ENCODE peak calls at places on chromosome 12, in seven cellular contexts. One of them, this sample, is unnamed. For H3K4me1, the result is how much of the 10 kb centered on the place peaks cover.

GRCh38 chr12:4164591-4165558 is 108.7 kb upstream of the CCND2 start:
- DNase-seq in upper lobe of left lung: peak
- DNase-seq in tibial nerve: no peak
- DNase-seq in ovary: no peak
- DNase-seq in HepG2: no peak
- DNase-seq in A549: no peak
- DNase-seq in SK-N-SH: no peak
- DNase-seq in this sample: no peak

GRCh38 chr12:95989504-95990123 is 6.5 kb downstream of the HAL start:
- DNase-seq in upper lobe of left lung: no peak
- DNase-seq in SK-N-SH: peak
- DNase-seq in tibial nerve: no peak
- DNase-seq in HepG2: no peak
- DNase-seq in A549: no peak
- DNase-seq in ovary: no peak
- DNase-seq in this sample: peak

GRCh38 chr12:90987101-90987500 is 17.7 kb downstream of the EPYC start:
- DNase-seq in tibial nerve: no peak
- DNase-seq in SK-N-SH: no peak
- DNase-seq in ovary: no peak
- DNase-seq in HepG2: no peak
- DNase-seq in upper lobe of left lung: no peak
- DNase-seq in A549: no peak
- DNase-seq in this sample: no peak

GRCh38 chr12:75209782-75210138 is at the start of gene KCNC2:
- DNase-seq in A549: no peak
- DNase-seq in HepG2: no peak
- DNase-seq in upper lobe of left lung: no peak
- DNase-seq in ovary: no peak
- DNase-seq in tibial nerve: no peak
- DNase-seq in SK-N-SH: no peak
- DNase-seq in this sample: no peak

GRCh38 chr12:2641209-2641608 is 153.6 kb upstream of the FKBP4 start:
- DNase-seq in A549: peak
- DNase-seq in tibial nerve: no peak
- DNase-seq in ovary: no peak
- DNase-seq in HepG2: no peak
- DNase-seq in SK-N-SH: no peak
- DNase-seq in upper lobe of left lung: no peak
- DNase-seq in this sample: no peak

GRCh38 chr12:52873832-52874572 is 25.2 kb upstream of the KRT78 start:
- DNase-seq in SK-N-SH: peak
- DNase-seq in upper lobe of left lung: peak
- DNase-seq in tibial nerve: peak
- DNase-seq in HepG2: peak
- DNase-seq in A549: peak
- DNase-seq in ovary: peak
- DNase-seq in this sample: peak

GRCh38 chr12:127531561-127531960 is 735.4 kb upstream of the TMEM132C start:
- DNase-seq in HepG2: no peak
- DNase-seq in ovary: no peak
- DNase-seq in upper lobe of left lung: no peak
- DNase-seq in A549: no peak
- DNase-seq in SK-N-SH: no peak
- DNase-seq in tibial nerve: no peak
- DNase-seq in this sample: no peak

GRCh38 chr12:9782547-9783382 is 22.1 kb upstream of the CD69 start:
- DNase-seq in A549: no peak
- DNase-seq in SK-N-SH: no peak
- DNase-seq in HepG2: no peak
- DNase-seq in tibial nerve: no peak
- DNase-seq in ovary: no peak
- DNase-seq in upper lobe of left lung: no peak
- DNase-seq in this sample: no peak

GRCh38 chr12:78700565-78700964 is 164.0 kb upstream of the SYT1 start:
- DNase-seq in tibial nerve: no peak
- DNase-seq in upper lobe of left lung: no peak
- DNase-seq in ovary: no peak
- DNase-seq in A549: no peak
- DNase-seq in HepG2: no peak
- DNase-seq in SK-N-SH: no peak
- DNase-seq in this sample: no peak

GRCh38 chr12:2084553-2085296 is 31.9 kb downstream of the CACNA1C start:
- DNase-seq in SK-N-SH: no peak
- DNase-seq in A549: no peak
- DNase-seq in tibial nerve: no peak
- DNase-seq in upper lobe of left lung: no peak
- DNase-seq in ovary: no peak
- DNase-seq in HepG2: no peak
- DNase-seq in this sample: no peak

GRCh38 chr12:16020034-16020433 is 108.9 kb downstream of the DERA start:
- DNase-seq in upper lobe of left lung: no peak
- DNase-seq in ovary: no peak
- DNase-seq in SK-N-SH: no peak
- DNase-seq in A549: no peak
- DNase-seq in tibial nerve: no peak
- DNase-seq in HepG2: no peak
- DNase-seq in this sample: no peak

DNA sequence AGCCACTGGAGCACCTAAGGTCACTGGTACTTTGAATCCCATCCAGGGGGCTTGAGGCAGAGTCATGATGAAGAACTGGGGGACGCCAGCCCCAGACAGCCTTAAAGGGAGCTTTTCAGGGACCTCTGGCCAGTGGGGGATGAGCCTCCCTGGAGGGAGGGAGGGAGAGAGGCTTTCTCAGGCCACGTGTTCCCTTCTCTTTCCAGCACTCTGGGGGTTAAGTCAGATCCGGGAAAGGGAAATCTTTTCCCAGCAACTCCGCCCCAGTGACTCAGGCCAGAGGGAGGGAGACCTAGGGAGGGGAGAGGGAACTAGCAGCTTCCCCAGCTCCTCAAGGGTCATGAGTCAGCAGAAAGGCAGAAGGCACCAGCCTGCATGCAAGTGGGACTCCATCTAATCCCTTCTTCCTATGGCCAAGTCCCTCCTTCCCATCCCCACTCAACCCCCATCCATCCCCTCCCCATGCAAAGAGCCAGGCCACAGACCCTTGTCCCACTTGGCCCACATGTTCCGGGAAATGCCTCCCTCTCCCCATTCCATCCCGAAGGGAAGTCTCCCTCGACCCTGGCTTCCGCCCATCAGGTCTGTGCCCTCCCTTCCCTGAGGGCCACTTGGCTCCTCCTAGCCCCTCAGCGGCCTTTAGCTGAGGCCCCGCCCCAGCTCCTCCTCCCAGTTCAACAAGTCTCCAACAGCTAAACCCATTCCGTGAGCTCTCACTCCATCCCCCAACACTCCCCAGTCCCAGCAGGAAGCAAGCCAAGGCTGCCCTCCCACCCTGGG is 5.6 kb downstream of the TNFRSF1A start:
- DNase-seq in tibial nerve: peak
- DNase-seq in SK-N-SH: peak
- DNase-seq in upper lobe of left lung: peak
- DNase-seq in ovary: peak
- DNase-seq in HepG2: peak
- DNase-seq in A549: peak
- DNase-seq in this sample: peak
- TF ChIP-seq EP300 in tibial nerve: peak
- TF ChIP-seq EP300 in SK-N-SH: peak
- TF ChIP-seq EP300 in upper lobe of left lung: peak
- TF ChIP-seq EP300 in ovary: peak
- TF ChIP-seq EP300 in HepG2: peak
- TF ChIP-seq EP300 in A549: peak
- TF ChIP-seq EP300 in this sample: peak

DNA sequence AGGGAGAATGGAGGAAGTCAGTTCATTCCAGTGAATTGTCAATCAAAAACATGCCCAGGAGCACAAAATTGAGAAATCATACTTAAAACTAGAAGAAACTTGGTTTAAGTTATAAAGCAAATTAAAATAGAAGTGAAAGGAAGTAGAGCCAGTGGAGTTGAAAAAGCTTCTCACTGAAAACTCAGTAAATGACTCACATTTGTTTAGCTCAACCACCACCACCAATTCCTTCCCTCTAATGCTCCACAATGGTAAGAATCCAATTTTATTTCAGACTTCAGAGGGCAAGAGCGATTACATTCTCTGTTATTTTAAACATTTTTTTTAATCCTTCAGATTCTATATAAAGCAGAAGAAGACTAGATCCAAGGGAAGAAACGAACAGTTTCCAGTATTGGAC is 19.4 kb downstream of the UTP20 start:
- DNase-seq in A549: no peak
- DNase-seq in tibial nerve: no peak
- DNase-seq in SK-N-SH: no peak
- DNase-seq in upper lobe of left lung: no peak
- DNase-seq in HepG2: no peak
- DNase-seq in ovary: no peak
- DNase-seq in this sample: no peak
- H3K27ac ChIP-seq in A549: no peak
- H3K27ac ChIP-seq in tibial nerve: no peak
- H3K27ac ChIP-seq in SK-N-SH: peak
- H3K27ac ChIP-seq in upper lobe of left lung: no peak
- H3K27ac ChIP-seq in HepG2: no peak
- H3K27ac ChIP-seq in ovary: no peak
- H3K27ac ChIP-seq in this sample: no peak

GRCh38 chr12:123089125-123089524 is 61.8 kb downstream of the PITPNM2 start:
- DNase-seq in SK-N-SH: no peak
- DNase-seq in tibial nerve: no peak
- DNase-seq in A549: no peak
- DNase-seq in ovary: no peak
- DNase-seq in upper lobe of left lung: no peak
- DNase-seq in HepG2: no peak
- DNase-seq in this sample: no peak
- H3K4me1 ChIP-seq in SK-N-SH: under half
- H3K4me1 ChIP-seq in tibial nerve: under half
- H3K4me1 ChIP-seq in A549: half or more
- H3K4me1 ChIP-seq in ovary: under half
- H3K4me1 ChIP-seq in upper lobe of left lung: under half
- H3K4me1 ChIP-seq in HepG2: half or more
- H3K4me1 ChIP-seq in this sample: under half

DNA sequence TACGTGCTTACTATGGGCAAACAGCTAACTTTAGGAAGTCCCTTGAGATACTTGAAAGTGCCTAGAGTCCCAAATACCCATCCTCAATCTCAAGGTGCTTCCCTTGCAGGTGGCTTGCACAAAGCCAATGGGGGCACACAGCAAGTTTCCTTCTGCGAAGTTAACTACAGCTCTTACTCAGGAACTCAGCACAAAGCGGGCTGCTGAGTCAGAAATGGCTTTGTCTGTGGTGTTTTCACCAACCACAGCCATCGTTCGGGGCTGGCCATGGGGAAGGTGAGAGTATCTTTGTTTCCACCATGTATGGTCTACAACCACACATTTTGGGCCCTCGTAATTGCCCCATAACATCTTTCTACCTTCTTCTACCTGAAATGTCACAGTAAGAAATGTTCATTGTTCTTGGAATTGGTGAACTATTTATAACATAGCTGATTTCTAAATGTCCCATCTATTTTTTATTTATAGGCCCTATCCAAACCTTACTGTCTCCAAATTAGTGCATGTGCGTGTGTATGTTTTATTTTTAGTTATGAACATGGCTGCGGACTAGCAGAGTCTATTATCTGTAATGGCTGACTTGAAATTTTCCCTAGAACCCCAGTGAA is 13.9 kb downstream of the MFAP5 start:
- DNase-seq in ovary: no peak
- DNase-seq in SK-N-SH: no peak
- DNase-seq in tibial nerve: no peak
- DNase-seq in upper lobe of left lung: no peak
- DNase-seq in HepG2: no peak
- DNase-seq in A549: no peak
- DNase-seq in this sample: no peak
- TF ChIP-seq EP300 in ovary: no peak
- TF ChIP-seq EP300 in SK-N-SH: no peak
- TF ChIP-seq EP300 in tibial nerve: no peak
- TF ChIP-seq EP300 in upper lobe of left lung: no peak
- TF ChIP-seq EP300 in HepG2: no peak
- TF ChIP-seq EP300 in A549: no peak
- TF ChIP-seq EP300 in this sample: no peak

DNA sequence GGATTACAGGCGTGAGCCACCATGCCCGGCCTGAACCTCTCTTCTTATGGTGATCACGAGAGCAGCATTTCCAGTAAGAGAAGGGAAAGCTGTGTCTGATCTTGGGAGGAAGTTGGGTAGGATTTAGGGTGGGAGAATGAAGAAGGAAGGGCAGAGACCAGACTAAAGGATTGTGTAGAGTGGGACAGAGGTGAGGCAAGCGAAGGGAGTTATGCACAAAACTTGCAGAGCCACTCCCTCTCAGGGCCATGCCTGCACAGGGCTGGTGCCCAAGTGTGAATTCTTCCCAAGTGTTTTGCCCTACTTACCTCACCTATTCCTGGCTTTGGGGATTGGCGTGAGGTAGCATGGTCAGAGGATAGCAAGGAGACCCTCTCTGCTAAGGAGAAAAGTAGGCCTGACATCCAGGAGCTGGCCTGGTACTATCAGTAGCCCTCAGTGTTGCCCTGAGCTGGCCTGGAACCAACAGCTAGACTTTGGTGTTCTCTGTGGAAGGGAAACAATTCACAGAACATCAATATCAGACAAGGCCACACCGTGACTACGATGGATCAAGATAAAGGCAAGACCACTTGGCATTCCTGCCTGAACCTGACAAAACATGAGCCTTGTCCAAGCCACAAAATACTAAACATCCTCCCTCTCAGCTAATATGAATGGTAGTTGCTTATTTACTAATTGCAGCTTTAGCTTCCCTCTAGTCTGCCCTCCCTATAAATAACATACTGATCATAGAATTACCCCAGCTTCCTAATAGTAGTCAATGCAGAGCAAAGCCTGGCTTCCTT is 201.0 kb upstream of the AMIGO2 start:
- DNase-seq in HepG2: no peak
- DNase-seq in SK-N-SH: no peak
- DNase-seq in upper lobe of left lung: no peak
- DNase-seq in tibial nerve: no peak
- DNase-seq in A549: no peak
- DNase-seq in ovary: no peak
- DNase-seq in this sample: no peak
- H3K27ac ChIP-seq in HepG2: no peak
- H3K27ac ChIP-seq in SK-N-SH: peak
- H3K27ac ChIP-seq in upper lobe of left lung: no peak
- H3K27ac ChIP-seq in tibial nerve: no peak
- H3K27ac ChIP-seq in A549: peak
- H3K27ac ChIP-seq in ovary: no peak
- H3K27ac ChIP-seq in this sample: no peak

DNA sequence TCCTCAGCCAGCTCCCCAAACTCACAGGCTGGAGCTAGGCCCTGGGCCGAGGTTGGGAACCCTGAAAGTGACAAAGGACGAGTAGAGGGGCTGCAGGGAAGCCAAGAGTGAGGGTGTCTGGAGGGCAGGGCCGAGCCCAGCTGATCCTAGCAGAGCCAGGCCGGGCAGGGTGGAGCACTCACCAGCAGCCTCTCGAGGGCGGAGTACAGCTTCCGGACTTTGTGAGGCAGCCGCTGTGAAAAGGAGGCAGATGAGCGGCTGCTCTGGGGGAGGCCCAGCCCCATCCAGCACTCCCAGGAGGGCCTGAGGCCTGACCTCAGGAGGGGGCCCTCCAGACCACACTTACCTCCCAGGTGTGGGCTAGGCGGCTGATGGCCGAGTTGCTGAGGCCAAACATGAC is 14.7 kb upstream of the ENDOU start:
- DNase-seq in upper lobe of left lung: no peak
- DNase-seq in HepG2: peak
- DNase-seq in SK-N-SH: no peak
- DNase-seq in A549: no peak
- DNase-seq in tibial nerve: no peak
- DNase-seq in ovary: no peak
- DNase-seq in this sample: no peak
- H3K4me1 ChIP-seq in upper lobe of left lung: under half
- H3K4me1 ChIP-seq in HepG2: under half
- H3K4me1 ChIP-seq in SK-N-SH: under half
- H3K4me1 ChIP-seq in A549: under half
- H3K4me1 ChIP-seq in tibial nerve: half or more
- H3K4me1 ChIP-seq in ovary: under half
- H3K4me1 ChIP-seq in this sample: half or more